ENCODE peak calls at places on chromosomes 12 and 14, in four cellular contexts. I, C, J and M are unnamed samples.

GRCh38 chr12:85695316-85695715 is 140.9 kb downstream of the RASSF9 start:
- DNase-seq in J (no peak), C (no peak), I (no peak), M (no peak)

GRCh38 chr14:104398656-104399055 is 180.9 kb upstream of the C14orf180 start:
- DNase-seq in C (no peak), J (no peak), I (no peak), M (no peak)

GRCh38 chr14:98579140-98579539 is 692.9 kb downstream of the BCL11B start:
- DNase-seq in I (peak), C (no peak), J (no peak), M (no peak)

GRCh38 chr12:20063116-20063515 is 305.2 kb upstream of the PDE3A start:
- DNase-seq in J (no peak), I (no peak), C (no peak), M (no peak)

GRCh38 chr12:51705450-51705849 is 114.4 kb downstream of the SCN8A start:
- DNase-seq in J (no peak), C (no peak), I (no peak), M (no peak)

GRCh38 chr14:80172380-80173055 is 38.8 kb downstream of the DIO2 start:
- DNase-seq in C (no peak), I (no peak), J (no peak), M (no peak)

GRCh38 chr12:104823985-104824441 is 134.1 kb downstream of the SLC41A2 start:
- DNase-seq in J (no peak), C (no peak), I (no peak), M (no peak)

GRCh38 chr12:49288412-49288853 is 6.5 kb upstream of the PRPH start:
- DNase-seq in I (peak), C (peak), J (no peak), M (peak)

GRCh38 chr14:104676694-104677505 is 12.5 kb upstream of the INF2 start:
- DNase-seq in I (no peak), J (no peak), C (no peak), M (no peak)